ENCODE peak calls at places on chromosomes 12 and 14, in four cellular contexts. O, X, L and Q are unnamed samples.
A peak's percentile ranks its signal among the peaks of the same experiment; 100 is the strongest.

GRCh38 chr12:27861428-27862167 is 81.6 kb upstream of the MANSC4 start:
- DNase-seq in O (no peak), X (no peak), L (peak; percentile 67), Q (no peak)

GRCh38 chr12:79691299-79692248 is 810 bp upstream of the PAWR start:
- DNase-seq in O (peak; percentile 39), X (peak; percentile 15), L (no peak), Q (peak; percentile 56)

GRCh38 chr12:94766397-94766796 is 116.0 kb upstream of the TMCC3 start:
- DNase-seq in O (no peak), X (no peak), L (no peak), Q (no peak)

GRCh38 chr12:48972213-48973021 is 882 bp upstream of the WNT10B start:
- DNase-seq in O (no peak), X (peak; percentile 38), L (no peak), Q (no peak)

GRCh38 chr14:53306926-53307325 is 153.8 kb upstream of the DDHD1 start:
- DNase-seq in O (peak; percentile 16), X (no peak), L (no peak), Q (no peak)

GRCh38 chr14:77478029-77478428 is 20.1 kb downstream of the AHSA1 start:
- DNase-seq in O (no peak), X (no peak), L (no peak), Q (no peak)

GRCh38 chr14:103543140-103543539 is 14.1 kb downstream of the TRMT61A start:
- DNase-seq in O (no peak), X (peak; percentile 45), L (no peak), Q (no peak)

GRCh38 chr12:14167005-14167628 is 185.7 kb upstream of the GRIN2B start:
- DNase-seq in O (peak; percentile 30), X (peak; percentile 67), L (no peak), Q (peak; percentile 60)

GRCh38 chr14:104794641-104795467 is 694 bp downstream of the AKT1 start:
- DNase-seq in O (no peak), X (peak; percentile 82), L (no peak), Q (no peak)

GRCh38 chr14:33475623-33476022 is 475.3 kb downstream of the EGLN3 start:
- DNase-seq in O (peak; percentile 58), X (peak; percentile 56), L (no peak), Q (peak; percentile 27)

GRCh38 chr14:37546621-37547447 is 48.2 kb downstream of the FOXA1 start:
- DNase-seq in O (peak; percentile 100), X (no peak), L (no peak), Q (peak; percentile 18)

GRCh38 chr14:94282991-94283723 is 9.9 kb downstream of the SERPINA10 start:
- DNase-seq in O (no peak), X (no peak), L (no peak), Q (no peak)

GRCh38 chr12:57604454-57605307 is at the start of gene DTX3:
- DNase-seq in O (no peak), X (peak; percentile 84), L (no peak), Q (no peak)

GRCh38 chr14:36091096-36091495 is 85.4 kb downstream of the PTCSC3 start:
- DNase-seq in O (peak; percentile 98), X (no peak), L (peak; percentile 23), Q (peak; percentile 96)

GRCh38 chr12:2335517-2335916 is 282.7 kb downstream of the CACNA1C start:
- DNase-seq in O (no peak), X (no peak), L (no peak), Q (no peak)

GRCh38 chr12:7433276-7433822 is 10.6 kb downstream of the CD163L1 start:
- DNase-seq in O (peak; percentile 21), X (no peak), L (no peak), Q (peak; percentile 78)

GRCh38 chr12:57590892-57591566 is at the start of gene PIP4K2C:
- DNase-seq in O (peak; percentile 77), X (peak; percentile 90), L (peak; percentile 44), Q (peak; percentile 79)

GRCh38 chr12:5784626-5785130 is 160.4 kb downstream of the ANO2 start:
- DNase-seq in O (no peak), X (no peak), L (no peak), Q (no peak)

GRCh38 chr14:91482278-91483023 is 27.7 kb downstream of the PPP4R3A start:
- DNase-seq in O (no peak), X (no peak), L (no peak), Q (no peak)

GRCh38 chr12:118694128-118694775 is 287.1 kb upstream of the SRRM4 start:
- DNase-seq in O (no peak), X (no peak), L (no peak), Q (no peak)

GRCh38 chr12:125518074-125518473 is 452.8 kb downstream of the AACS start:
- DNase-seq in O (no peak), X (no peak), L (no peak), Q (no peak)

GRCh38 chr12:56375598-56376434 is 13.2 kb upstream of the APOF start:
- DNase-seq in O (no peak), X (no peak), L (no peak), Q (no peak)

GRCh38 chr12:124625867-124626675 is 58.7 kb upstream of the NCOR2 start:
- DNase-seq in O (peak; percentile 16), X (no peak), L (no peak), Q (peak; percentile 76)

GRCh38 chr12:123040106-123040505 is 59.6 kb downstream of the ARL6IP4 start:
- DNase-seq in O (no peak), X (no peak), L (no peak), Q (no peak)

GRCh38 chr14:62071029-62071428 is 308.8 kb downstream of the SNAPC1 start:
- DNase-seq in O (no peak), X (no peak), L (no peak), Q (no peak)

GRCh38 chr12:113048716-113049127 is 7.8 kb upstream of the DTX1 start:
- DNase-seq in O (peak; percentile 40), X (peak; percentile 81), L (no peak), Q (peak; percentile 89)

GRCh38 chr14:78088941-78089340 is 81.2 kb upstream of the NRXN3 start:
- DNase-seq in O (no peak), X (no peak), L (no peak), Q (no peak)

GRCh38 chr14:67418368-67419174 is 6.6 kb upstream of the PLEK2 start:
- DNase-seq in O (no peak), X (no peak), L (no peak), Q (no peak)
- TF ChIP-seq RFX5 in O (no peak), X (no peak), L (no peak), Q (no peak)

DNA sequence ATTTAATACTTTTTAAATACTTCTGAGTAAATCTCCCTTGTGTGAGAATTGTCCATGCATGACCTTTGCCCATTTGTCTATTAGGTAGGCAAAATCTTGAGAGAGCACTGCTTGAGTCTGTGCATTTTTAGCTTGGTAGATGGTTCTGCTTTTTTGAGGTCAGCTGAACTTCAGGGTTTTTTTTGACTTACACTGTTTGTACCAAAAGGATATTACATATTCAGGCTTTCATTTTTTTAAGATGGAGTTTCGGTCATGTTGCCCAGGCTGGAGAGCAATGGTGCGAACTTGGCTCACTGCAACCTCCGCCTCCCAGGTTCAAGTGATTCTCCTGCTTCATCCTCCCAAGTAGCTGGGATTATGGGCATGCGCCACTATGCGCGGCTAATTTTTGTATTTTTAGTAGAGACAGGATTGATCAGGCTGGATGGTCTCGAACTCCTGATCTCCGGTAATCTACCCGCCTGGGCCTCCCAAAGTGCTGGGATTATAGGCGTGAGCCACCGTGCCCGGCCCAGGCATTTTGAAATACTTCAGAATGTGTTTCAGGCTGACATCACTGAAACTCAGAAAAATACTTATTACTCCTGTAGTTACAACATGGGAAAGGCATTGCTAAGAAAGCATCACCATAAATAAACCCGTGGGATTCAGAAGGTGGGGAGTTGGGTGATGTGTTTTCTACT is 11.1 kb downstream of the RASSF3 start:
- DNase-seq in O (no peak), X (no peak), L (peak; percentile 91), Q (no peak)
- TF ChIP-seq PBX3 in O (no peak), X (no peak), L (no peak), Q (no peak)

DNA sequence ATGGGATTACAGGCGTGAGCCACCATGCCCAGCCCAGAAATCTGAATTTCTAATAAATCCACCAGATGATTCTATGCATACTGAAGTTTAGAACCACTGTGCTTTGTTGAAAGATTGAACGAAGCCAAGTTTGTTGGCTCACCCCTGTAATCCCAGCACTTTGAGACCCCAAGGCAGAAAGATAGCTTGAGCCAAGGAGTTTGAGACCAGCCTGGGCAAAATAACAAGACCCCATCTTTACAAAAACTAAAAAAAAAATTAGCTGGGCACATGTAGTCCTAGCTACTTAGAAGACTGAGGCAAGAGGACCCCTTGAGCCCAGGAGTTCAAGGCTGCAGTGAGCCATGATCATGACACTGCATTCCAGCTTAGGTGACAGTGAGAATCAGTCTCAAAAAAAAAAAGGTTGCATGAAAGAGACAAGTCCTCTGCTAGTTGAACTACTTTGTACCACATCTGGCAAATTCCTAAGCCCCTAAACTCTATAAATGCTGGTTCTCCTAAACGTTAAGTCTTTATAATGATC is 1.7 kb upstream of the ABHD4 start:
- DNase-seq in O (no peak), X (no peak), L (no peak), Q (no peak)
- TF ChIP-seq RFX5 in O (no peak), X (no peak), L (no peak), Q (no peak)

DNA sequence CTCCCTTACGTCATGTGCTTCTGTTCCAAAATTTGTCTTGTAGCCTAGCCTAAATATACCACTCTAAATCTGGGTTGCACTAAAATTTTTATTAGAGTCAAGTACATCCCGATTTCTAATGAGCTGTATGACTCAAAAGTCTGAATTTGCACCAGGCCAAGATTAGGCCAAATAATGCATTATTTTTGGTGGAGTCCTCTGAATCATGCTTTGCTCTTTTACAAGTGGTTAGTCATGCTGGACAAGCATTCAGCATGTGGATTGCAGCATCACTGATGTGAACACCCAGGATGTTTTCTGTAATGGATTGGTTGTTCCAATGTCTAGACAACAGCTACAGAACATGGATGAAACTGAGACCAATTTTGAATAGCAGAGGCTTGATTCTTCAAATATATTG is 23.7 kb downstream of the HEBP1 start:
- DNase-seq in O (no peak), X (no peak), L (no peak), Q (peak; percentile 65)
- TF ChIP-seq PBX3 in O (no peak), X (peak; percentile 32), L (no peak), Q (no peak)

GRCh38 chr14:51095854-51096823 is 1.2 kb upstream of the TRIM9 start:
- DNase-seq in O (no peak), X (peak; percentile 31), L (no peak), Q (peak; percentile 19)
- TF ChIP-seq RFX5 in O (no peak), X (no peak), L (no peak), Q (no peak)

GRCh38 chr12:98830657-98831056 is 185.6 kb downstream of the APAF1 start:
- DNase-seq in O (no peak), X (no peak), L (no peak), Q (no peak)

GRCh38 chr12:98823012-98823411 is 177.9 kb downstream of the APAF1 start:
- DNase-seq in O (peak; percentile 13), X (no peak), L (no peak), Q (no peak)

GRCh38 chr12:98828802-98829600 is 183.9 kb downstream of the APAF1 start:
- DNase-seq in O (peak; percentile 22), X (no peak), L (no peak), Q (no peak)
- TF ChIP-seq PBX3 in O (no peak), X (no peak), L (no peak), Q (no peak)